ENCODE peak calls at places on chromosome 13, in seven cellular contexts. K is HT1080; A is thoracic aorta; Y is tibial nerve; X is osteocyte; Q is stomach; N is stimulated activated CD4-positive, alpha-beta T cell treated with anti-CD3 and anti-CD28 coated beads, Interleukin-2, amount 100 ng/mL, for 48 hours. M is an unnamed sample.

GRCh38 chr13:41418027-41418426 is 39.3 kb upstream of the RGCC start:
- DNase-seq in Y (no peak), A (no peak), K (peak; percentile 62), X (peak; percentile 8), Q (no peak), N (no peak), M (no peak)

GRCh38 chr13:40440990-40441820 is 225.2 kb downstream of the FOXO1 start:
- DNase-seq in A (peak; percentile 38), Q (peak; percentile 88), N (no peak), Y (peak; percentile 75), K (peak; percentile 23), X (no peak), M (no peak)

GRCh38 chr13:41456768-41457588 is at the start of gene RGCC:
- DNase-seq in Y (peak; percentile 64), K (no peak), N (peak; percentile 91), Q (peak; percentile 79), A (peak; percentile 70), X (peak; percentile 88), M (peak; percentile 75)

GRCh38 chr13:51763486-51763885 is 40.5 kb downstream of the DHRS12 start:
- DNase-seq in Y (no peak), A (no peak), N (no peak), K (no peak), X (no peak), Q (no peak), M (no peak)

GRCh38 chr13:59601993-59602392 is 561.7 kb downstream of the DIAPH3 start:
- DNase-seq in X (no peak), N (no peak), Y (no peak), Q (no peak), K (no peak), A (no peak), M (no peak)

GRCh38 chr13:48862572-48862971 is 113.1 kb upstream of the FNDC3A start:
- DNase-seq in K (no peak), A (no peak), N (no peak), Y (no peak), Q (no peak), X (no peak), M (no peak)

GRCh38 chr13:35347679-35348205 is 128.7 kb downstream of the MAB21L1 start:
- DNase-seq in X (no peak), Q (no peak), Y (no peak), A (no peak), K (no peak), N (no peak), M (no peak)

GRCh38 chr13:42219051-42219450 is 52.9 kb upstream of the AKAP11 start:
- DNase-seq in K (no peak), N (no peak), A (no peak), Y (no peak), X (no peak), Q (no peak), M (no peak)

GRCh38 chr13:30529085-30529815 is 63.5 kb upstream of the HMGB1 start:
- DNase-seq in A (no peak), Y (no peak), X (no peak), K (no peak), Q (no peak), N (no peak), M (no peak)

GRCh38 chr13:40780822-40781401 is 8.5 kb upstream of the SLC25A15 start:
- DNase-seq in Q (no peak), Y (no peak), N (no peak), A (no peak), X (peak; percentile 69), K (peak; percentile 40), M (no peak)

GRCh38 chr13:35818577-35819165 is 312.5 kb downstream of the DCLK1 start:
- DNase-seq in A (no peak), Q (no peak), K (peak; percentile 53), N (no peak), X (no peak), Y (no peak), M (no peak)

GRCh38 chr13:33611016-33611805 is 206.7 kb upstream of the RFC3 start:
- DNase-seq in Q (peak; percentile 65), A (peak; percentile 13), K (no peak), Y (peak; percentile 35), X (no peak), N (no peak), M (no peak)

GRCh38 chr13:100478107-100478809 is 110.3 kb downstream of the GGACT start:
- DNase-seq in Y (no peak), Q (no peak), A (no peak), N (no peak), X (no peak), K (no peak), M (no peak)

GRCh38 chr13:113493315-113493951 is 2.9 kb upstream of the DCUN1D2 start:
- DNase-seq in A (no peak), X (peak; percentile 54), N (no peak), Q (no peak), Y (no peak), K (peak; percentile 89), M (no peak)

GRCh38 chr13:98509271-98510155 is 67.4 kb downstream of the STK24 start:
- DNase-seq in Q (peak; percentile 66), A (peak; percentile 31), K (peak; percentile 87), X (peak; percentile 62), Y (no peak), N (peak; percentile 34), M (peak; percentile 23)

GRCh38 chr13:102400619-102401125 is 1.2 kb downstream of the FGF14 start:
- DNase-seq in Q (no peak), N (no peak), Y (no peak), A (no peak), K (no peak), X (no peak), M (no peak)

GRCh38 chr13:112727581-112727980 is 37.7 kb downstream of the ATP11A start:
- DNase-seq in X (no peak), K (no peak), N (no peak), Y (no peak), Q (no peak), A (no peak), M (no peak)

GRCh38 chr13:34308725-34309124 is 490.8 kb downstream of the RFC3 start:
- DNase-seq in K (no peak), A (no peak), Y (no peak), X (no peak), N (no peak), Q (no peak), M (no peak)

GRCh38 chr13:77810430-77810829 is 108.2 kb downstream of the EDNRB start:
- DNase-seq in K (peak; percentile 35), A (no peak), X (no peak), N (no peak), Q (no peak), Y (no peak), M (no peak)

GRCh38 chr13:50299546-50300249 is 284.5 kb downstream of the KCNRG start:
- DNase-seq in Q (no peak), X (no peak), K (no peak), A (no peak), Y (no peak), N (no peak), M (no peak)

GRCh38 chr13:35857769-35858168 is 273.4 kb downstream of the DCLK1 start:
- DNase-seq in Q (no peak), A (no peak), N (no peak), K (no peak), Y (no peak), X (no peak), M (no peak)